ENCODE peak calls at places on chromosomes 7 and 10, in four cellular contexts. N, Q, Z and C are unnamed samples.

GRCh38 chr10:69629897-69630650 is at the start of gene FAM241B:
- DNase-seq in Z (peak), Q (peak), N (no peak), C (peak)

GRCh38 chr10:33214174-33214573 is 120.3 kb downstream of the NRP1 start:
- DNase-seq in Q (no peak), Z (peak), N (no peak), C (no peak)

GRCh38 chr10:59177031-59177861 is 803 bp downstream of the PHYHIPL start:
- DNase-seq in Q (peak), Z (no peak), N (peak), C (peak)

GRCh38 chr7:6438427-6438826 is 9.3 kb downstream of the DAGLB start:
- DNase-seq in N (no peak), Z (no peak), Q (no peak), C (no peak)

GRCh38 chr7:27242580-27243339 is at the start of gene EVX1:
- DNase-seq in Z (peak), Q (no peak), N (no peak), C (no peak)

GRCh38 chr10:12709516-12709915 is 292.0 kb downstream of the CCDC3 start:
- DNase-seq in Q (no peak), Z (no peak), N (no peak), C (peak)

GRCh38 chr7:112882022-112882421 is 91.8 kb upstream of the TMEM168 start:
- DNase-seq in Z (no peak), Q (no peak), N (no peak), C (no peak)

GRCh38 chr7:7895754-7896153 is 72.8 kb upstream of the GLCCI1 start:
- DNase-seq in N (no peak), Z (no peak), Q (no peak), C (no peak)

GRCh38 chr10:72285972-72286521 is 12.3 kb downstream of the DDIT4 start:
- DNase-seq in Z (no peak), Q (no peak), N (no peak), C (no peak)

GRCh38 chr10:132749428-132749780 is 36.5 kb downstream of the NKX6-2 start:
- DNase-seq in Q (no peak), N (no peak), Z (no peak), C (no peak)

GRCh38 chr10:79001082-79001885 is 67.5 kb upstream of the ZMIZ1 start:
- DNase-seq in Q (no peak), Z (no peak), N (no peak), C (no peak)

GRCh38 chr10:9510626-9511025 is 1456.1 kb downstream of the GATA3 start:
- DNase-seq in Q (no peak), N (no peak), Z (no peak), C (no peak)

GRCh38 chr10:69007260-69007659 is 18.7 kb downstream of the KIFBP start:
- DNase-seq in N (peak), Q (no peak), Z (no peak), C (no peak)

GRCh38 chr10:113959383-113959760 is 84.3 kb upstream of the ADRB1 start:
- DNase-seq in N (no peak), Q (no peak), Z (no peak), C (no peak)

GRCh38 chr7:130358471-130358870 is 13.9 kb downstream of the CPA5 start:
- DNase-seq in Z (no peak), N (no peak), Q (no peak), C (no peak)

GRCh38 chr7:92612501-92612900 is 22.3 kb upstream of the FAM133B start:
- DNase-seq in Z (no peak), Q (no peak), N (no peak), C (no peak)

GRCh38 chr10:87752571-87752970 is 65.5 kb downstream of the ATAD1 start:
- DNase-seq in N (no peak), Z (no peak), Q (no peak), C (no peak)

GRCh38 chr10:77001186-77001585 is 636.4 kb downstream of the KCNMA1 start:
- DNase-seq in Q (no peak), N (no peak), Z (no peak), C (no peak)

GRCh38 chr10:91797874-91798735 is at the start of gene TNKS2:
- DNase-seq in Z (peak), N (peak), Q (peak), C (peak)

GRCh38 chr10:63630928-63631685 is 109.9 kb downstream of the REEP3 start:
- DNase-seq in Q (no peak), N (peak), Z (no peak), C (no peak)